ENCODE peak calls at places on chromosomes 12 and 14, in nine cellular contexts. W is spleen; G is A549; H is RWPE1; E is lower lobe of right lung; N is fibroblast of pulmonary artery; Z is AG10803; A is CD4-positive, alpha-beta T cell; I is left lung. O is an unnamed sample.
A peak's percentile ranks its signal among the peaks of the same experiment; 100 is the strongest.

GRCh38 chr12:66944365-66944764 is 265.5 kb upstream of the GRIP1 start:
- DNase-seq in W (no peak), G (no peak), H (no peak), E (no peak), N (no peak), Z (no peak), A (no peak), I (no peak), O (no peak)

GRCh38 chr12:53052419-53053222 is 2.8 kb downstream of the TNS2 start:
- DNase-seq in W (no peak), G (no peak), H (no peak), E (peak; percentile 85), N (peak; percentile 86), Z (peak; percentile 84), A (no peak), I (peak; percentile 90), O (no peak)

GRCh38 chr14:80213602-80214001 is 2.3 kb upstream of the DIO2 start:
- DNase-seq in W (no peak), G (peak; percentile 40), H (peak; percentile 44), E (no peak), N (peak; percentile 87), Z (peak; percentile 87), A (no peak), I (no peak), O (peak; percentile 24)

GRCh38 chr12:26791328-26791791 is 41.6 kb downstream of the ITPR2 start:
- DNase-seq in W (no peak), G (no peak), H (no peak), E (no peak), N (peak; percentile 33), Z (peak; percentile 77), A (no peak), I (no peak), O (no peak)

GRCh38 chr14:92122761-92123160 is 992 bp downstream of the CPSF2 start:
- DNase-seq in W (no peak), G (no peak), H (no peak), E (no peak), N (no peak), Z (no peak), A (no peak), I (no peak), O (no peak)

GRCh38 chr14:71646518-71646917 is 285.7 kb upstream of the RGS6 start:
- DNase-seq in W (no peak), G (no peak), H (no peak), E (no peak), N (no peak), Z (no peak), A (no peak), I (no peak), O (no peak)

GRCh38 chr14:74475678-74476077 is 17.4 kb downstream of the NPC2 start:
- DNase-seq in W (no peak), G (no peak), H (no peak), E (no peak), N (peak; percentile 60), Z (peak; percentile 79), A (no peak), I (no peak), O (no peak)

GRCh38 chr12:57090924-57091632 is 2.2 kb downstream of the NAB2 start:
- DNase-seq in W (no peak), G (no peak), H (no peak), E (no peak), N (no peak), Z (peak; percentile 47), A (no peak), I (no peak), O (peak; percentile 2)

GRCh38 chr12:114006482-114007425 is 40.6 kb upstream of the RBM19 start:
- DNase-seq in W (no peak), G (no peak), H (no peak), E (no peak), N (no peak), Z (no peak), A (no peak), I (no peak), O (no peak)

GRCh38 chr14:103131580-103131979 is 8.3 kb downstream of the TNFAIP2 start:
- DNase-seq in W (no peak), G (no peak), H (no peak), E (no peak), N (no peak), Z (no peak), A (no peak), I (peak; percentile 40), O (no peak)

GRCh38 chr12:90262261-90262660 is 553.6 kb upstream of the ATP2B1 start:
- DNase-seq in W (no peak), G (no peak), H (no peak), E (no peak), N (no peak), Z (peak; percentile 36), A (no peak), I (no peak), O (no peak)

GRCh38 chr12:120720234-120720968 is 5.2 kb upstream of the ACADS start:
- DNase-seq in W (peak; percentile 33), G (no peak), H (no peak), E (no peak), N (peak; percentile 83), Z (peak; percentile 70), A (no peak), I (no peak), O (no peak)

GRCh38 chr12:95674631-95675030 is 115.9 kb downstream of the NTN4 start:
- DNase-seq in W (no peak), G (no peak), H (no peak), E (no peak), N (peak; percentile 56), Z (peak; percentile 8), A (no peak), I (no peak), O (no peak)

GRCh38 chr14:54815016-54815415 is 87.6 kb downstream of the GCH1 start:
- DNase-seq in W (no peak), G (no peak), H (no peak), E (no peak), N (peak; percentile 77), Z (peak; percentile 70), A (no peak), I (no peak), O (no peak)

GRCh38 chr12:88057994-88058718 is 29.0 kb upstream of the C12orf50 start:
- DNase-seq in W (no peak), G (no peak), H (no peak), E (no peak), N (peak; percentile 84), Z (peak; percentile 45), A (no peak), I (no peak), O (no peak)

GRCh38 chr14:76007852-76008251 is 22.3 kb downstream of the IFT43 start:
- DNase-seq in W (no peak), G (no peak), H (no peak), E (no peak), N (no peak), Z (peak; percentile 29), A (no peak), I (no peak), O (no peak)

GRCh38 chr14:91376547-91377477 is 40.8 kb downstream of the CCDC88C start:
- DNase-seq in W (no peak), G (no peak), H (no peak), E (no peak), N (no peak), Z (no peak), A (no peak), I (no peak), O (no peak)

GRCh38 chr12:47942327-47943230 is 20.8 kb upstream of the TMEM106C start:
- DNase-seq in W (peak; percentile 80), G (no peak), H (no peak), E (no peak), N (no peak), Z (no peak), A (peak; percentile 14), I (peak; percentile 83), O (peak; percentile 61)

GRCh38 chr14:23483216-23483854 is 13.8 kb downstream of the NGDN start:
- DNase-seq in W (no peak), G (peak; percentile 60), H (no peak), E (no peak), N (peak; percentile 14), Z (no peak), A (no peak), I (no peak), O (peak; percentile 34)
- TF ChIP-seq CTCF in W (no peak), G (peak; percentile 34), H (peak; percentile 12), E (no peak), N (peak; percentile 44), Z (peak; percentile 42), A (no peak), I (no peak), O (no peak)

GRCh38 chr12:51521554-51522276 is 69.3 kb upstream of the SCN8A start:
- DNase-seq in W (no peak), G (no peak), H (no peak), E (no peak), N (peak; percentile 14), Z (no peak), A (no peak), I (no peak), O (no peak)
- TF ChIP-seq CTCF in W (no peak), G (peak; percentile 16), H (no peak), E (no peak), N (peak; percentile 24), Z (peak; percentile 36), A (no peak), I (no peak), O (no peak)

DNA sequence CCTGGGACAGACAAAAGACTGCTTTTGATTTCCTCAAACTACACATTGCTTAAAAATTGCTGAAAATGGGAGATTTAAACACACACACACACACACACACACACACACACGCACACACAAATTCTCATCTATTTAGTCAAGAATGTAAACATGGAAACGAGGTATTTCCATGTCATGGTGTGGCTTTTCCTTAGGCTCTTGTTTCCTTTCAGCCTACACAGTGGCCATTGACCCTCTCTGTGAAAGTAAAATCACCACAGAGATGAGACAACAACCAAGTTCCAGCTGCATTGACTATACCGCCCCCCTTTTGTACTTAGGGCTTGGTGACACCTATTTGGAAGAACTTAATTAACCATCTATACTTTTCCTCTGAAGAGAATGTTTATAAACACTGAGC is 41.9 kb downstream of the TTC8 start:
- DNase-seq in W (no peak), G (no peak), H (no peak), E (no peak), N (no peak), Z (peak; percentile 63), A (no peak), I (no peak), O (no peak)
- TF ChIP-seq CTCF in W (no peak), G (no peak), H (no peak), E (no peak), N (no peak), Z (no peak), A (no peak), I (no peak), O (no peak)

GRCh38 chr14:105166571-105167302 is 1.8 kb downstream of the JAG2 start:
- DNase-seq in W (no peak), G (no peak), H (no peak), E (no peak), N (no peak), Z (no peak), A (no peak), I (no peak), O (no peak)

GRCh38 chr14:105168979-105169507 is 467 bp upstream of the JAG2 start:
- DNase-seq in W (no peak), G (peak; percentile 67), H (no peak), E (no peak), N (no peak), Z (no peak), A (no peak), I (no peak), O (no peak)

GRCh38 chr14:105168093-105168420 is 519 bp downstream of the JAG2 start:
- DNase-seq in W (no peak), G (no peak), H (no peak), E (no peak), N (no peak), Z (no peak), A (no peak), I (no peak), O (no peak)

GRCh38 chr14:105168496-105168978 is at the start of gene JAG2:
- DNase-seq in W (no peak), G (peak; percentile 69), H (peak; percentile 64), E (peak; percentile 78), N (peak; percentile 34), Z (no peak), A (no peak), I (no peak), O (peak; percentile 78)

GRCh38 chr14:105167303-105168092 is 1.1 kb downstream of the JAG2 start:
- DNase-seq in W (no peak), G (no peak), H (peak; percentile 69), E (peak; percentile 66), N (no peak), Z (no peak), A (no peak), I (no peak), O (no peak)
- TF ChIP-seq CTCF in W (peak; percentile 30), G (peak; percentile 51), H (peak; percentile 66), E (peak; percentile 29), N (no peak), Z (no peak), A (no peak), I (no peak), O (no peak)